ENCODE peak calls at places on chromosomes 16 and 17, in six cellular contexts. E is spleen, I is heart left ventricle, D is upper lobe of right lung, H is aorta, F is neuronal stem cell. K is an unnamed sample.

GRCh38 chr16:49441366-49441780 is 67.8 kb downstream of the C16orf78 start:
- DNase-seq in E (peak), I (peak), D (no peak), H (peak), F (no peak), K (peak)

GRCh38 chr17:55770220-55770870 is 19.5 kb downstream of the PCTP start:
- DNase-seq in E (no peak), I (no peak), D (no peak), H (no peak), F (peak), K (peak)

GRCh38 chr17:27565874-27566672 is 64.9 kb upstream of the LGALS9 start:
- DNase-seq in E (peak), I (no peak), D (no peak), H (no peak), F (no peak), K (no peak)

GRCh38 chr16:75385507-75386152 is 47.7 kb downstream of the CFDP1 start:
- DNase-seq in E (no peak), I (peak), D (no peak), H (no peak), F (peak), K (peak)

GRCh38 chr16:27272076-27272475 is 3.5 kb upstream of the NSMCE1 start:
- DNase-seq in E (no peak), I (no peak), D (no peak), H (no peak), F (no peak), K (no peak)

GRCh38 chr16:72425571-72426341 is 253.8 kb upstream of the PMFBP1 start:
- DNase-seq in E (no peak), I (no peak), D (no peak), H (no peak), F (no peak), K (no peak)

GRCh38 chr16:82587289-82587688 is 39.5 kb upstream of the CDH13 start:
- DNase-seq in E (no peak), I (no peak), D (no peak), H (no peak), F (no peak), K (no peak)

GRCh38 chr17:76957600-76958464 is 89.6 kb downstream of the MGAT5B start:
- DNase-seq in E (peak), I (no peak), D (no peak), H (peak), F (no peak), K (no peak)

GRCh38 chr16:77696149-77696548 is 26.2 kb upstream of the NUDT7 start:
- DNase-seq in E (no peak), I (no peak), D (no peak), H (no peak), F (no peak), K (no peak)

GRCh38 chr17:45816966-45817365 is 27.7 kb upstream of the SPPL2C start:
- DNase-seq in E (no peak), I (no peak), D (no peak), H (no peak), F (no peak), K (no peak)

GRCh38 chr16:56985288-56985961 is 3.9 kb upstream of the NLRC5 start:
- DNase-seq in E (peak), I (peak), D (no peak), H (peak), F (no peak), K (no peak)

GRCh38 chr17:10631048-10631700 is 25.9 kb downstream of the MYH3 start:
- DNase-seq in E (peak), I (no peak), D (no peak), H (no peak), F (no peak), K (no peak)

GRCh38 chr16:31141489-31142108 is 6.1 kb upstream of the PRSS8 start:
- DNase-seq in E (peak), I (peak), D (peak), H (no peak), F (no peak), K (no peak)

GRCh38 chr17:48025904-48026502 is 11.6 kb downstream of the COPZ2 start:
- DNase-seq in E (no peak), I (no peak), D (no peak), H (no peak), F (no peak), K (no peak)

GRCh38 chr16:24045641-24046040 is 209.9 kb downstream of the PRKCB start:
- DNase-seq in E (no peak), I (no peak), D (no peak), H (no peak), F (peak), K (no peak)

GRCh38 chr16:30068750-30069574 is 3.4 kb downstream of the ALDOA start:
- DNase-seq in E (no peak), I (no peak), D (no peak), H (no peak), F (no peak), K (no peak)

GRCh38 chr17:32142857-32143524 is 689 bp downstream of the RHOT1 start:
- DNase-seq in E (peak), I (peak), D (peak), H (no peak), F (peak), K (no peak)

GRCh38 chr16:2968368-2968737 is 795 bp upstream of the PAQR4 start:
- DNase-seq in E (no peak), I (no peak), D (no peak), H (no peak), F (no peak), K (no peak)

GRCh38 chr17:17693253-17693954 is 12.1 kb downstream of the RAI1 start:
- DNase-seq in E (peak), I (peak), D (peak), H (peak), F (no peak), K (no peak)

GRCh38 chr16:19137621-19138128 is 23.9 kb downstream of the ITPRIPL2 start:
- DNase-seq in E (no peak), I (no peak), D (no peak), H (no peak), F (no peak), K (no peak)

GRCh38 chr17:68343976-68344375 is 52.7 kb downstream of the ARSG start:
- DNase-seq in E (no peak), I (no peak), D (no peak), H (no peak), F (no peak), K (peak)

GRCh38 chr17:68349157-68349556 is 57.9 kb downstream of the ARSG start:
- DNase-seq in E (no peak), I (no peak), D (no peak), H (no peak), F (no peak), K (no peak)

GRCh38 chr17:68347380-68347779 is 56.1 kb downstream of the ARSG start:
- DNase-seq in E (no peak), I (no peak), D (no peak), H (no peak), F (no peak), K (no peak)

GRCh38 chr17:68344701-68345136 is 53.4 kb downstream of the ARSG start:
- DNase-seq in E (peak), I (no peak), D (no peak), H (no peak), F (peak), K (peak)

DNA sequence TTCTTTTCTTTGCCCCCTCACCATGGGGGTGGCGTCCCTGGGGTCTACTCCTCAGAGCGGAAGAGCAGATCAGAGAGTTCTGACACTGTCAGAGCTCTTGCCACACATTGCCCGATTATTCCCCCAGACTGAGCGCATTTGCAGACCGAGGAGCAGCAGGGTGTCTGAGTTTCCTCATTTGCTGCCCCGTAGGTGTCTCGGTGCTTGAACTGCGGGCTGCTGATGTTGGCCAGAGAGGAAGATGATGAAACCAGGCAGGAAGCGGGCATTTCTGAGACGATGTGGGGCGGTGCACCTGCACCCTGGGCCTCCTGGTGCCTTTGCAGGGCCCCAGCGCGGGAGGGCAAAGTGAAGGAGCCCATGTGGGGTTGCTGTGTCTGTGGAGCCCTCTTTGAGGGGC is 55.2 kb downstream of the ARSG start:
- DNase-seq in E (peak), I (peak), D (peak), H (peak), F (no peak), K (peak)
- H3K4me3 ChIP-seq in E (no peak), I (no peak), D (no peak), H (no peak), F (no peak), K (peak)

GRCh38 chr16:85301171-85301690 is 189.0 kb upstream of the CIBAR2 start:
- DNase-seq in E (no peak), I (no peak), D (no peak), H (no peak), F (no peak), K (no peak)
- H3K4me3 ChIP-seq in E (no peak), I (no peak), D (no peak), H (no peak), F (no peak), K (no peak)

GRCh38 chr17:7177954-7178477 is 1.2 kb downstream of the ASGR1 start:
- DNase-seq in E (no peak), I (no peak), D (no peak), H (no peak), F (peak), K (no peak)

GRCh38 chr17:7178973-7179316 is 225 bp downstream of the ASGR1 start:
- DNase-seq in E (no peak), I (no peak), D (no peak), H (no peak), F (no peak), K (no peak)

GRCh38 chr17:7176107-7176851 is 2.9 kb downstream of the ASGR1 start:
- DNase-seq in E (no peak), I (no peak), D (no peak), H (no peak), F (no peak), K (no peak)

GRCh38 chr17:7176870-7177209 is 2.3 kb downstream of the ASGR1 start:
- DNase-seq in E (no peak), I (no peak), D (no peak), H (no peak), F (no peak), K (no peak)

GRCh38 chr17:7177210-7177953 is 1.8 kb downstream of the ASGR1 start:
- DNase-seq in E (peak), I (peak), D (peak), H (peak), F (peak), K (peak)
- H3K4me3 ChIP-seq in E (peak), I (peak), D (peak), H (no peak), F (peak), K (peak)

DNA sequence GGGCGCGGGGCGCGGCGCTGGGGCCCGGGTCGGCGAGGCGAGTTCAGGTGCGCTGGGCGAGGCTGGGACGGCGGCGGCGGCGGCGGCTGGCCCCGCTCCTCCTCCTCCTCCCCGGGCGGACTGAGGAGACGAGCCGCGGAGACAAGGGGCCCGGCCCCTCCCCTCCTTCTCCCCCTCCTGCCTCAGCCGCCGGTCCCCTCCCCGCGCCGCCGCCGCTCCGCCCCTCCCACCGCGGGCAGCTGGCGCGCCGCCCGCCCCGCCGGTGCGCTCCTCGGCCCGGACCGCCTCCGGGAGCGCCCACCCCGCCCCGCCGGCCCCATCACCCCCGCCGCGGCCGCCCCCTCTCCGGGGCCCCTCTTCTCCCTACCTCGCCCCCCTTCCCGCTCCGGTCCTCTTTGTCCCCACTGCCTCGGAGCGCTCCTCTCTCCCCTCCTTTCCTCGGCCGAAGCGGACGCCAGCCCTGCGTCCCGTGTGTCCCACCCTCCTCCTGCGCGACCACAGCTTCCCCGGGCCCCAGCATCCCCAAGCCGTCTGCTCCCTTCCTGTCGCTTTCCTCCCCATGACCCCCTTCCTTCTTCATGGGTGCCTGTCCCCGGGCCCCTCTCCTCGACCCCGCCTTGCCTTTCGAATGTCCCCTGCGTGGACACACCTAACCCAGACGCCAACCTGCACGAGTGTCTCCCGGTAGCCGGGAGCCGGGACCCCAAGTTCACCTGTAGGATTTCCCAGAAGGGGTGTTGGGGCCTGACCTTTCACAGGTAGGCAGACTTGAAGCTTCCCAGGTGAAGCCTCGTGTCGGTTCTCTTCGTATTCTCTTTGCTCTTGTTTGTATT is at the start of gene TOX3:
- DNase-seq in E (no peak), I (no peak), D (peak), H (no peak), F (no peak), K (no peak)
- H3K4me3 ChIP-seq in E (no peak), I (no peak), D (peak), H (peak), F (peak), K (no peak)

GRCh38 chr17:41654908-41655607 is 30.7 kb upstream of the KRT17 start:
- DNase-seq in E (peak), I (no peak), D (no peak), H (no peak), F (no peak), K (no peak)
- H3K4me3 ChIP-seq in E (no peak), I (no peak), D (no peak), H (no peak), F (no peak), K (no peak)

GRCh38 chr17:42792545-42792944 is 6.0 kb downstream of the COA3 start:
- DNase-seq in E (no peak), I (no peak), D (no peak), H (no peak), F (no peak), K (no peak)
- H3K4me3 ChIP-seq in E (no peak), I (no peak), D (no peak), H (no peak), F (no peak), K (no peak)

DNA sequence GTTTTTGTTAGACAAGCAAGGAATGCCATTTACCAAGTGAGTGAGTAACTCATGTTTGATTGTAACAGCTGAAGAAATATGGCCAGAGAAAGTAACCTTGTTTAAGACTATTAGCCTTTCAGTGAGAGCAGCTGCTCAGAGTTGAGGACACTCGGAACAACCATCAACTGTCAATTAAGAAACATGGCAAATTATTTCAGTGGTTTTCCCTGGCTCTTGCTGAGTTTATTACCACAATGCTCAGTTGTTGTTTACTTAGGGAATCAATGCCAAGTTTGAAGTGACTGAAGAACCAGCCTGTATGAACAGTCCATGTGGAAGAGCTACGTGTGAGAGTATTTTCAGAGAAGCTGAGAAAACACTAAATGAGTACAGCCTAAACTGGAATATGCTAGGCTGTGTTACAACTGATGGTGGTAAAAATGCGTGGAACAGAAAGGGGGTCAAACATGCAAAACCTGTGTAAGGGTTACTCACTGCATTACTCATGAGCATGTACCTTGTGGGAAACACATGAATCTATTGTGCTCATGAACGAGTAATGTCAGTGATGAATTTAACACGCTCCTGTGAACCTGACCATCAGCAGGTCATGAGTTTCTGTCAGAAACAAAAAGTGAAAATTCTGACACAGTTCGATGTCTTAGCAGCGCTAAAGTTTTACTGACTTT is 33.7 kb downstream of the GNA13 start:
- DNase-seq in E (no peak), I (no peak), D (no peak), H (no peak), F (no peak), K (no peak)
- H3K4me3 ChIP-seq in E (no peak), I (no peak), D (no peak), H (no peak), F (no peak), K (no peak)

K was measured in Jurkat, Clone E6-1.